ENCODE peak calls at places on chromosomes 13 and 19, in ten cellular contexts. I is lower leg skin; B is transverse colon; M is hippocampal formation; U is NCI-H1436; Q is adrenal gland; W is EH; X is stimulated activated CD4-positive, alpha-beta T cell treated with anti-CD3 and anti-CD28 coated beads, Interleukin-2, amount 100 ng/mL, for 48 hours; N is sigmoid colon; V is cardiac muscle cell. F is an unnamed sample.

GRCh38 chr19:14475251-14476073 is at the start of gene PTGER1:
- DNase-seq in X (peak; percentile 47), Q (no peak), I (no peak), N (no peak), U (no peak), B (no peak), V (peak; percentile 34), W (peak; percentile 51), M (no peak), F (no peak)

GRCh38 chr13:96849091-96849490 is 145.2 kb downstream of the OXGR1 start:
- DNase-seq in V (no peak), B (no peak), M (no peak), Q (no peak), U (no peak), W (no peak), X (no peak), I (no peak), N (no peak), F (no peak)

GRCh38 chr19:34173145-34173956 is 1.0 kb downstream of the LSM14A start:
- DNase-seq in W (peak; percentile 80), B (peak; percentile 65), V (peak; percentile 51), N (no peak), X (no peak), M (no peak), Q (peak; percentile 39), I (peak; percentile 87), U (no peak), F (peak; percentile 21)

GRCh38 chr13:100491164-100491847 is 97.3 kb downstream of the GGACT start:
- DNase-seq in X (no peak), I (no peak), V (no peak), B (no peak), W (peak; percentile 13), N (peak; percentile 82), M (no peak), Q (peak; percentile 73), U (no peak), F (no peak)

GRCh38 chr19:7527516-7528191 is 5.2 kb downstream of the MCOLN1 start:
- DNase-seq in U (no peak), B (no peak), N (no peak), V (no peak), X (no peak), I (peak; percentile 88), W (no peak), M (no peak), Q (no peak), F (no peak)

GRCh38 chr19:39705578-39706188 is 1.4 kb downstream of the LGALS14 start:
- DNase-seq in M (no peak), X (no peak), I (no peak), W (no peak), U (no peak), N (no peak), V (no peak), Q (no peak), B (no peak), F (no peak)

GRCh38 chr13:43058836-43059235 is 35.5 kb downstream of the DNAJC15 start:
- DNase-seq in U (no peak), M (no peak), N (no peak), V (no peak), X (no peak), I (no peak), W (peak; percentile 55), B (no peak), Q (no peak), F (no peak)

GRCh38 chr19:14138576-14139265 is 2.3 kb upstream of the ASF1B start:
- DNase-seq in U (no peak), X (no peak), I (no peak), B (no peak), N (no peak), W (peak; percentile 73), M (no peak), Q (no peak), V (peak; percentile 39), F (no peak)